ENCODE peak calls at places on chromosomes 5 and 9, in seven cellular contexts. One of them, this sample, is unnamed. For H3K36me3, the result is how much of the 10 kb centered on the place peaks cover.

GRCh38 chr9:130498298-130498917 is 53.6 kb downstream of the ASS1 start:
- DNase-seq in PC-9: no peak
- DNase-seq in fibroblast of lung: no peak
- DNase-seq in mesendoderm: peak
- DNase-seq in body of pancreas: no peak
- DNase-seq in thyroid gland: no peak
- DNase-seq in colonic mucosa: no peak
- DNase-seq in this sample: no peak

GRCh38 chr5:32942225-32942989 is 231.3 kb downstream of the NPR3 start:
- DNase-seq in PC-9: no peak
- DNase-seq in colonic mucosa: peak
- DNase-seq in thyroid gland: no peak
- DNase-seq in mesendoderm: peak
- DNase-seq in body of pancreas: peak
- DNase-seq in fibroblast of lung: peak
- DNase-seq in this sample: peak

GRCh38 chr5:88665750-88666215 is 217.2 kb downstream of the MEF2C start:
- DNase-seq in thyroid gland: no peak
- DNase-seq in body of pancreas: no peak
- DNase-seq in fibroblast of lung: no peak
- DNase-seq in mesendoderm: no peak
- DNase-seq in PC-9: no peak
- DNase-seq in colonic mucosa: no peak
- DNase-seq in this sample: no peak

GRCh38 chr5:149387081-149387611 is 8.1 kb upstream of the IL17B start:
- DNase-seq in thyroid gland: no peak
- DNase-seq in mesendoderm: no peak
- DNase-seq in body of pancreas: no peak
- DNase-seq in fibroblast of lung: peak
- DNase-seq in PC-9: no peak
- DNase-seq in colonic mucosa: no peak
- DNase-seq in this sample: no peak

GRCh38 chr9:137815256-137816255 is 62.0 kb upstream of the CACNA1B start:
- DNase-seq in PC-9: no peak
- DNase-seq in fibroblast of lung: no peak
- DNase-seq in body of pancreas: no peak
- DNase-seq in thyroid gland: no peak
- DNase-seq in mesendoderm: no peak
- DNase-seq in colonic mucosa: no peak
- DNase-seq in this sample: peak

GRCh38 chr5:5751987-5752386 is 329.5 kb downstream of the ICE1 start:
- DNase-seq in fibroblast of lung: no peak
- DNase-seq in body of pancreas: no peak
- DNase-seq in colonic mucosa: no peak
- DNase-seq in mesendoderm: no peak
- DNase-seq in PC-9: no peak
- DNase-seq in thyroid gland: no peak
- DNase-seq in this sample: no peak

GRCh38 chr9:33080534-33080933 is 4.1 kb upstream of the SMU1 start:
- DNase-seq in fibroblast of lung: no peak
- DNase-seq in mesendoderm: no peak
- DNase-seq in thyroid gland: no peak
- DNase-seq in colonic mucosa: no peak
- DNase-seq in body of pancreas: no peak
- DNase-seq in PC-9: no peak
- DNase-seq in this sample: no peak

GRCh38 chr9:28135571-28135970 is 562.3 kb upstream of the C9orf72 start:
- DNase-seq in body of pancreas: no peak
- DNase-seq in mesendoderm: peak
- DNase-seq in thyroid gland: no peak
- DNase-seq in fibroblast of lung: no peak
- DNase-seq in colonic mucosa: no peak
- DNase-seq in PC-9: no peak
- DNase-seq in this sample: no peak

GRCh38 chr5:14681236-14681752 is 16.8 kb downstream of the OTULIN start:
- DNase-seq in PC-9: no peak
- DNase-seq in thyroid gland: no peak
- DNase-seq in mesendoderm: no peak
- DNase-seq in colonic mucosa: no peak
- DNase-seq in body of pancreas: no peak
- DNase-seq in fibroblast of lung: no peak
- DNase-seq in this sample: no peak

GRCh38 chr5:54996476-54996875 is 11.1 kb upstream of the ESM1 start:
- DNase-seq in mesendoderm: no peak
- DNase-seq in fibroblast of lung: no peak
- DNase-seq in body of pancreas: no peak
- DNase-seq in PC-9: no peak
- DNase-seq in colonic mucosa: no peak
- DNase-seq in thyroid gland: no peak
- DNase-seq in this sample: no peak

GRCh38 chr5:61162832-61163567 is 732 bp upstream of the SMIM15 start:
- DNase-seq in body of pancreas: peak
- DNase-seq in mesendoderm: peak
- DNase-seq in thyroid gland: no peak
- DNase-seq in colonic mucosa: peak
- DNase-seq in fibroblast of lung: peak
- DNase-seq in PC-9: no peak
- DNase-seq in this sample: peak

GRCh38 chr9:126468141-126468825 is 141.7 kb downstream of the MVB12B start:
- DNase-seq in thyroid gland: no peak
- DNase-seq in colonic mucosa: no peak
- DNase-seq in fibroblast of lung: no peak
- DNase-seq in PC-9: no peak
- DNase-seq in mesendoderm: no peak
- DNase-seq in body of pancreas: no peak
- DNase-seq in this sample: no peak

GRCh38 chr9:134690946-134691694 is 49.5 kb downstream of the COL5A1 start:
- DNase-seq in mesendoderm: no peak
- DNase-seq in body of pancreas: no peak
- DNase-seq in fibroblast of lung: no peak
- DNase-seq in thyroid gland: no peak
- DNase-seq in PC-9: no peak
- DNase-seq in colonic mucosa: no peak
- DNase-seq in this sample: no peak

GRCh38 chr9:134690301-134690751 is 48.7 kb downstream of the COL5A1 start:
- DNase-seq in PC-9: no peak
- DNase-seq in colonic mucosa: no peak
- DNase-seq in body of pancreas: no peak
- DNase-seq in mesendoderm: no peak
- DNase-seq in thyroid gland: no peak
- DNase-seq in fibroblast of lung: no peak
- DNase-seq in this sample: no peak

GRCh38 chr9:134692573-134692860 is 50.9 kb downstream of the COL5A1 start:
- DNase-seq in colonic mucosa: no peak
- DNase-seq in PC-9: no peak
- DNase-seq in body of pancreas: no peak
- DNase-seq in fibroblast of lung: no peak
- DNase-seq in mesendoderm: no peak
- DNase-seq in thyroid gland: no peak
- DNase-seq in this sample: no peak

GRCh38 chr9:134693011-134693410 is 51.4 kb downstream of the COL5A1 start:
- DNase-seq in thyroid gland: peak
- DNase-seq in mesendoderm: peak
- DNase-seq in fibroblast of lung: no peak
- DNase-seq in PC-9: no peak
- DNase-seq in colonic mucosa: no peak
- DNase-seq in body of pancreas: no peak
- DNase-seq in this sample: no peak

GRCh38 chr9:134691695-134692572 is 50.3 kb downstream of the COL5A1 start:
- DNase-seq in thyroid gland: no peak
- DNase-seq in PC-9: no peak
- DNase-seq in fibroblast of lung: no peak
- DNase-seq in colonic mucosa: no peak
- DNase-seq in body of pancreas: no peak
- DNase-seq in mesendoderm: no peak
- DNase-seq in this sample: no peak
- H3K36me3 ChIP-seq in thyroid gland: under half
- H3K36me3 ChIP-seq in PC-9: under half
- H3K36me3 ChIP-seq in fibroblast of lung: under half
- H3K36me3 ChIP-seq in colonic mucosa: under half
- H3K36me3 ChIP-seq in body of pancreas: under half
- H3K36me3 ChIP-seq in mesendoderm: under half
- H3K36me3 ChIP-seq in this sample: under half

GRCh38 chr9:107587175-107587963 is 97.8 kb upstream of the KLF4 start:
- DNase-seq in colonic mucosa: peak
- DNase-seq in thyroid gland: peak
- DNase-seq in fibroblast of lung: no peak
- DNase-seq in body of pancreas: peak
- DNase-seq in PC-9: peak
- DNase-seq in mesendoderm: no peak
- DNase-seq in this sample: no peak
- H3K4me3 ChIP-seq in colonic mucosa: peak
- H3K4me3 ChIP-seq in thyroid gland: no peak
- H3K4me3 ChIP-seq in fibroblast of lung: no peak
- H3K4me3 ChIP-seq in body of pancreas: no peak
- H3K4me3 ChIP-seq in PC-9: peak
- H3K4me3 ChIP-seq in mesendoderm: no peak
- H3K4me3 ChIP-seq in this sample: no peak

GRCh38 chr5:177141496-177141895 is 7.9 kb downstream of the NSD1 start:
- DNase-seq in body of pancreas: no peak
- DNase-seq in PC-9: no peak
- DNase-seq in fibroblast of lung: no peak
- DNase-seq in colonic mucosa: no peak
- DNase-seq in mesendoderm: no peak
- DNase-seq in thyroid gland: no peak
- DNase-seq in this sample: no peak
- H3K36me3 ChIP-seq in body of pancreas: under half
- H3K36me3 ChIP-seq in PC-9: under half
- H3K36me3 ChIP-seq in fibroblast of lung: under half
- H3K36me3 ChIP-seq in colonic mucosa: under half
- H3K36me3 ChIP-seq in mesendoderm: under half
- H3K36me3 ChIP-seq in thyroid gland: under half
- H3K36me3 ChIP-seq in this sample: under half

GRCh38 chr9:131666779-131667178 is 73.1 kb downstream of the RAPGEF1 start:
- DNase-seq in body of pancreas: no peak
- DNase-seq in mesendoderm: no peak
- DNase-seq in thyroid gland: no peak
- DNase-seq in PC-9: no peak
- DNase-seq in fibroblast of lung: no peak
- DNase-seq in colonic mucosa: no peak
- DNase-seq in this sample: no peak
- H3K4me3 ChIP-seq in body of pancreas: no peak
- H3K4me3 ChIP-seq in mesendoderm: no peak
- H3K4me3 ChIP-seq in thyroid gland: no peak
- H3K4me3 ChIP-seq in PC-9: no peak
- H3K4me3 ChIP-seq in fibroblast of lung: no peak
- H3K4me3 ChIP-seq in colonic mucosa: no peak
- H3K4me3 ChIP-seq in this sample: no peak

GRCh38 chr9:83655433-83655832 is 32.5 kb downstream of the IDNK start:
- DNase-seq in PC-9: no peak
- DNase-seq in body of pancreas: no peak
- DNase-seq in mesendoderm: no peak
- DNase-seq in thyroid gland: no peak
- DNase-seq in colonic mucosa: peak
- DNase-seq in fibroblast of lung: no peak
- DNase-seq in this sample: no peak

GRCh38 chr9:83656032-83656680 is 33.2 kb downstream of the IDNK start:
- DNase-seq in colonic mucosa: no peak
- DNase-seq in fibroblast of lung: no peak
- DNase-seq in body of pancreas: no peak
- DNase-seq in PC-9: no peak
- DNase-seq in mesendoderm: no peak
- DNase-seq in thyroid gland: no peak
- DNase-seq in this sample: no peak

GRCh38 chr9:83662933-83663332 is 40.0 kb downstream of the IDNK start:
- DNase-seq in mesendoderm: no peak
- DNase-seq in body of pancreas: no peak
- DNase-seq in thyroid gland: no peak
- DNase-seq in colonic mucosa: no peak
- DNase-seq in PC-9: no peak
- DNase-seq in fibroblast of lung: no peak
- DNase-seq in this sample: no peak

GRCh38 chr9:83651558-83651957 is 28.6 kb downstream of the IDNK start:
- DNase-seq in PC-9: no peak
- DNase-seq in colonic mucosa: no peak
- DNase-seq in body of pancreas: no peak
- DNase-seq in mesendoderm: no peak
- DNase-seq in fibroblast of lung: no peak
- DNase-seq in thyroid gland: no peak
- DNase-seq in this sample: no peak

DNA sequence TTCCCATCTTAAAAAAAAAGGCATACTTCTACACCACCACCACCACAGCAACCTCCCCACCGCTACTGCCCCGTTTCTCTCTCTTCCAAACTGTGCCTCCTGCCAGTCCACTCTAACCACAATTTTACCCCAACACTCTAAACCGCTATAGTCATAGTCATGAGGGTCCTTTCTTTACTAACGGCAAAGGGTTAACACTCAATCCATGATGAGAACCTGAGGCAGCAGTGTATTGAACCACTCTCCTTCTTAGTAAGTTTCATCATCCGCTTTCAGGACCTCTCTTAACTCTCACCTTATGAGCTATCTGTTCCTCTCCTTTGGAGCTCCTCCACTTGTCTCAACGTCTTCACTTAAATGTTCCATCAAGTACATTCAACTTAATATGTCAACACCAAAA is 34.0 kb downstream of the IDNK start:
- DNase-seq in thyroid gland: no peak
- DNase-seq in body of pancreas: no peak
- DNase-seq in PC-9: no peak
- DNase-seq in mesendoderm: no peak
- DNase-seq in fibroblast of lung: no peak
- DNase-seq in colonic mucosa: no peak
- DNase-seq in this sample: no peak
- H3K36me3 ChIP-seq in thyroid gland: under half
- H3K36me3 ChIP-seq in body of pancreas: under half
- H3K36me3 ChIP-seq in PC-9: under half
- H3K36me3 ChIP-seq in mesendoderm: under half
- H3K36me3 ChIP-seq in fibroblast of lung: under half
- H3K36me3 ChIP-seq in colonic mucosa: under half
- H3K36me3 ChIP-seq in this sample: under half

GRCh38 chr9:124050955-124051354 is 39.4 kb downstream of the LHX2 start:
- DNase-seq in mesendoderm: no peak
- DNase-seq in fibroblast of lung: no peak
- DNase-seq in PC-9: no peak
- DNase-seq in thyroid gland: no peak
- DNase-seq in body of pancreas: no peak
- DNase-seq in colonic mucosa: no peak
- DNase-seq in this sample: no peak
- H3K4me3 ChIP-seq in mesendoderm: no peak
- H3K4me3 ChIP-seq in fibroblast of lung: no peak
- H3K4me3 ChIP-seq in PC-9: no peak
- H3K4me3 ChIP-seq in thyroid gland: no peak
- H3K4me3 ChIP-seq in body of pancreas: no peak
- H3K4me3 ChIP-seq in colonic mucosa: no peak
- H3K4me3 ChIP-seq in this sample: no peak

This sample was measured in H7.